ENCODE peak calls at places on chromosomes 7 and 10, in four cellular contexts. D is activated naive CD8-positive, alpha-beta T cell treated with anti-CD3 and anti-CD28 coated beads for 36 hours; X is NCI-H1092 treated with DMSO at 0.1 percent for 48 hours; Q is bronchial epithelial cell. H is an unnamed sample.

GRCh38 chr10:36489181-36489927 is 636.0 kb upstream of the ANKRD30A start:
- DNase-seq in D (no peak), Q (no peak), X (no peak), H (no peak)

GRCh38 chr7:75756340-75757297 is 15.4 kb downstream of the CCL26 start:
- DNase-seq in X (peak), D (no peak), Q (peak), H (no peak)

GRCh38 chr10:16927536-16927935 is 110.3 kb upstream of the RSU1 start:
- DNase-seq in D (no peak), Q (no peak), X (no peak), H (no peak)

GRCh38 chr10:62422068-62422590 is 48.0 kb downstream of the ZNF365 start:
- DNase-seq in Q (peak), X (no peak), D (no peak), H (no peak)

GRCh38 chr10:1398626-1399410 is 338.5 kb downstream of the ADARB2 start:
- DNase-seq in X (no peak), Q (no peak), D (no peak), H (no peak)

GRCh38 chr7:101241015-101241363 is 3.4 kb upstream of the CLDN15 start:
- DNase-seq in X (no peak), Q (no peak), D (no peak), H (no peak)

GRCh38 chr10:5453749-5454489 is 41.6 kb downstream of the NET1 start:
- DNase-seq in Q (no peak), X (no peak), D (no peak), H (no peak)

GRCh38 chr7:43954524-43955228 is 28.4 kb downstream of the UBE2D4 start:
- DNase-seq in X (no peak), D (peak), Q (peak), H (peak)

GRCh38 chr7:25716421-25716820 is 435.6 kb upstream of the NFE2L3 start:
- DNase-seq in Q (no peak), X (no peak), D (no peak), H (no peak)

GRCh38 chr7:115868369-115868768 is 162.2 kb downstream of the TFEC start:
- DNase-seq in X (no peak), D (no peak), Q (no peak), H (no peak)

GRCh38 chr7:32680259-32681173 is 185.2 kb downstream of the AVL9 start:
- DNase-seq in Q (peak), X (no peak), D (no peak), H (no peak)

GRCh38 chr10:44977287-44978212 is 1.1 kb downstream of the DEPP1 start:
- DNase-seq in X (no peak), Q (no peak), D (no peak), H (no peak)

GRCh38 chr7:45457591-45457990 is 116.6 kb upstream of the ADCY1 start:
- DNase-seq in Q (no peak), D (no peak), X (peak), H (peak)

GRCh38 chr7:70660154-70660818 is 471.7 kb upstream of the GALNT17 start:
- DNase-seq in X (no peak), Q (no peak), D (no peak), H (no peak)

GRCh38 chr10:67785098-67785497 is 52.9 kb downstream of the DNAJC12 start:
- DNase-seq in X (no peak), D (peak), Q (no peak), H (no peak)

GRCh38 chr7:95632609-95633008 is 36.3 kb upstream of the PDK4 start:
- DNase-seq in Q (no peak), X (no peak), D (no peak), H (no peak)

GRCh38 chr10:119406888-119407777 is 135.4 kb downstream of the RGS10 start:
- DNase-seq in X (no peak), D (no peak), Q (no peak), H (no peak)

GRCh38 chr10:92162541-92162940 is 128.3 kb downstream of the CPEB3 start:
- DNase-seq in D (no peak), X (no peak), Q (no peak), H (no peak)

GRCh38 chr7:12581897-12582296 is 11.4 kb downstream of the SCIN start:
- DNase-seq in D (no peak), Q (no peak), X (no peak), H (no peak)

GRCh38 chr7:106246941-106247826 is 37.6 kb downstream of the NAMPT start:
- DNase-seq in Q (no peak), D (no peak), X (no peak), H (no peak)

GRCh38 chr10:18043148-18043547 is 91.4 kb downstream of the SLC39A12 start:
- DNase-seq in D (no peak), X (no peak), Q (no peak), H (no peak)

GRCh38 chr7:122885583-122886356 is 490 bp downstream of the CADPS2 start:
- DNase-seq in D (peak), Q (peak), X (peak), H (peak)

GRCh38 chr10:53109320-53109719 is 336.7 kb upstream of the MBL2 start:
- DNase-seq in Q (peak), D (no peak), X (no peak), H (no peak)

GRCh38 chr7:95686109-95686508 is 86.2 kb upstream of the DYNC1I1 start:
- DNase-seq in X (peak), D (no peak), Q (peak), H (peak)

GRCh38 chr10:44380829-44381600 is 3.9 kb downstream of the CXCL12 start:
- DNase-seq in Q (no peak), X (no peak), D (no peak), H (no peak)

GRCh38 chr7:1022801-1023465 is 21.4 kb upstream of the GPR146 start:
- DNase-seq in D (no peak), Q (no peak), X (no peak), H (no peak)

GRCh38 chr10:87771871-87772500 is 46.0 kb downstream of the ATAD1 start:
- DNase-seq in X (no peak), D (no peak), Q (peak), H (peak)

GRCh38 chr10:80486151-80486692 is 32.1 kb downstream of the TSPAN14 start:
- DNase-seq in D (no peak), X (no peak), Q (no peak), H (no peak)